ENCODE peak calls at places on chromosome 1, in ten cellular contexts. H is progenitor cell of endocrine pancreas; A is H54; F is stimulated activated CD4-positive, alpha-beta T cell treated with anti-CD3 and anti-CD28 coated beads, Interleukin-2, amount 100 ng/mL, for 48 hours; U is NCI-H1105; C is C1 segment of cervical spinal cord; D is H9; E is activated naive CD4-positive, alpha-beta T cell treated with anti-CD3 and anti-CD28 coated beads, Interleukin-2, amount 10 ng/mL, durations not matched to agents 7 days and 5 days; J is GM03348; T is AG04450. Y is an unnamed sample.
A peak's percentile ranks its signal among the peaks of the same experiment; 100 is the strongest.

GRCh38 chr1:39981957-39982356 is 27.0 kb downstream of the MFSD2A start:
- DNase-seq in H (no peak), A (peak; percentile 87), F (no peak), U (no peak), C (peak; percentile 21), D (peak; percentile 39), E (no peak), J (peak; percentile 87), T (peak; percentile 71), Y (no peak)

GRCh38 chr1:99005537-99005942 is 879 bp upstream of the PLPPR5 start:
- DNase-seq in H (no peak), A (no peak), F (no peak), U (no peak), C (no peak), D (peak; percentile 42), E (no peak), J (no peak), T (no peak), Y (no peak)

GRCh38 chr1:168085401-168085872 is 51.3 kb downstream of the GPR161 start:
- DNase-seq in H (no peak), A (no peak), F (no peak), U (no peak), C (peak; percentile 11), D (no peak), E (no peak), J (no peak), T (no peak), Y (no peak)

GRCh38 chr1:89312572-89312971 is 39.9 kb upstream of the GBP5 start:
- DNase-seq in H (no peak), A (no peak), F (no peak), U (no peak), C (no peak), D (no peak), E (no peak), J (no peak), T (no peak), Y (no peak)

GRCh38 chr1:246588322-246588721 is 22.1 kb downstream of the CNST start:
- DNase-seq in H (no peak), A (no peak), F (no peak), U (no peak), C (no peak), D (no peak), E (no peak), J (peak; percentile 38), T (no peak), Y (no peak)

GRCh38 chr1:164673584-164674214 is 114.7 kb downstream of the PBX1 start:
- DNase-seq in H (no peak), A (peak; percentile 35), F (no peak), U (no peak), C (no peak), D (peak; percentile 65), E (no peak), J (no peak), T (no peak), Y (no peak)

GRCh38 chr1:43716559-43717281 is 9.4 kb downstream of the ST3GAL3 start:
- DNase-seq in H (no peak), A (no peak), F (no peak), U (no peak), C (no peak), D (no peak), E (no peak), J (no peak), T (no peak), Y (no peak)

GRCh38 chr1:193703655-193704054 is 517.2 kb upstream of the B3GALT2 start:
- DNase-seq in H (no peak), A (no peak), F (no peak), U (no peak), C (no peak), D (no peak), E (no peak), J (no peak), T (no peak), Y (no peak)

GRCh38 chr1:195481293-195481692 is 1126.9 kb downstream of the KCNT2 start:
- DNase-seq in H (no peak), A (no peak), F (no peak), U (no peak), C (no peak), D (peak; percentile 63), E (no peak), J (no peak), T (no peak), Y (no peak)

GRCh38 chr1:227779651-227780050 is 35.8 kb upstream of the PRSS38 start:
- DNase-seq in H (no peak), A (no peak), F (no peak), U (no peak), C (no peak), D (peak; percentile 12), E (no peak), J (no peak), T (no peak), Y (peak; percentile 5)

GRCh38 chr1:107895403-107896181 is 69.4 kb downstream of the VAV3 start:
- DNase-seq in H (no peak), A (no peak), F (no peak), U (no peak), C (no peak), D (no peak), E (no peak), J (no peak), T (no peak), Y (no peak)

GRCh38 chr1:98157524-98158293 is 236.9 kb upstream of the DPYD start:
- DNase-seq in H (no peak), A (no peak), F (no peak), U (no peak), C (no peak), D (no peak), E (no peak), J (peak; percentile 31), T (peak; percentile 16), Y (no peak)

GRCh38 chr1:205396972-205397616 is 24.8 kb downstream of the LEMD1 start:
- DNase-seq in H (no peak), A (peak; percentile 43), F (peak; percentile 9), U (peak; percentile 75), C (peak; percentile 75), D (peak; percentile 67), E (peak; percentile 27), J (peak; percentile 43), T (no peak), Y (no peak)

Y was measured in activated CD4-positive, alpha-beta memory T cell treated with anti-CD3 and anti-CD28 coated beads, Interleukin-2, amount 10 ng/mL, durations not matched to agents 7 days and 5 days.